ENCODE peak calls at places on chromosome 4, in four cellular contexts. B is brain microvascular endothelial cell, A is ovary, T is mammary epithelial cell. H is an unnamed sample.
A peak's percentile ranks its signal among the peaks of the same experiment; 100 is the strongest.

GRCh38 chr4:8741513-8742226 is 130.0 kb downstream of the HMX1 start:
- DNase-seq in B (no peak), A (no peak), T (no peak), H (no peak)

GRCh38 chr4:24413311-24413784 is 171.0 kb downstream of the DHX15 start:
- DNase-seq in B (no peak), A (no peak), T (no peak), H (no peak)

GRCh38 chr4:69800599-69800998 is 40.2 kb upstream of the SULT1B1 start:
- DNase-seq in B (peak; percentile 44), A (no peak), T (peak; percentile 9), H (no peak)

GRCh38 chr4:100900134-100900533 is 382.3 kb upstream of the EMCN start:
- DNase-seq in B (no peak), A (no peak), T (no peak), H (no peak)

GRCh38 chr4:27861381-27861787 is 1000.7 kb downstream of the STIM2 start:
- DNase-seq in B (peak; percentile 67), A (no peak), T (peak; percentile 63), H (no peak)

GRCh38 chr4:84237008-84237407 is 262.1 kb downstream of the NKX6-1 start:
- DNase-seq in B (no peak), A (no peak), T (peak; percentile 7), H (no peak)

GRCh38 chr4:99824070-99824599 is 7.5 kb downstream of the DAPP1 start:
- DNase-seq in B (no peak), A (no peak), T (no peak), H (no peak)

GRCh38 chr4:1409806-1410425 is 3.7 kb upstream of the NKX1-1 start:
- DNase-seq in B (no peak), A (no peak), T (no peak), H (no peak)

GRCh38 chr4:55358668-55359067 is 12.6 kb downstream of the SRD5A3 start:
- DNase-seq in B (peak; percentile 26), A (no peak), T (peak; percentile 83), H (peak; percentile 25)

GRCh38 chr4:85187106-85187505 is 220.6 kb upstream of the WDFY3 start:
- DNase-seq in B (no peak), A (no peak), T (no peak), H (no peak)

GRCh38 chr4:5839751-5840674 is 52.9 kb downstream of the CRMP1 start:
- DNase-seq in B (no peak), A (peak; percentile 36), T (no peak), H (no peak)

GRCh38 chr4:110619001-110619350 is 3.9 kb downstream of the PITX2 start:
- DNase-seq in B (no peak), A (no peak), T (no peak), H (no peak)

GRCh38 chr4:168773388-168774195 is 236.5 kb downstream of the CBR4 start:
- DNase-seq in B (no peak), A (no peak), T (no peak), H (no peak)

GRCh38 chr4:143358923-143359694 is 22.4 kb downstream of the GAB1 start:
- DNase-seq in B (peak; percentile 65), A (no peak), T (peak; percentile 81), H (no peak)

GRCh38 chr4:10200869-10201268 is 84.3 kb upstream of the WDR1 start:
- DNase-seq in B (no peak), A (no peak), T (no peak), H (no peak)

GRCh38 chr4:156223985-156224384 is 270.3 kb upstream of the CTSO start:
- DNase-seq in B (no peak), A (no peak), T (peak; percentile 20), H (no peak)

GRCh38 chr4:123102897-123103489 is 180.6 kb upstream of the NUDT6 start:
- DNase-seq in B (peak; percentile 18), A (no peak), T (peak; percentile 40), H (no peak)

GRCh38 chr4:30802622-30803323 is 82.6 kb downstream of the PCDH7 start:
- DNase-seq in B (no peak), A (no peak), T (peak; percentile 29), H (no peak)

GRCh38 chr4:27775156-27775555 is 914.5 kb downstream of the STIM2 start:
- DNase-seq in B (no peak), A (no peak), T (no peak), H (no peak)

GRCh38 chr4:40952672-40953071 is 202.9 kb downstream of the NSUN7 start:
- DNase-seq in B (no peak), A (no peak), T (no peak), H (no peak)

GRCh38 chr4:139575072-139575471 is 19.1 kb upstream of the SETD7 start:
- DNase-seq in B (no peak), A (no peak), T (no peak), H (no peak)

GRCh38 chr4:83285022-83285387 is 407 bp upstream of the COQ2 start:
- DNase-seq in B (peak; percentile 19), A (no peak), T (peak; percentile 9), H (no peak)

GRCh38 chr4:108601096-108601495 is 19.3 kb upstream of the RPL34 start:
- DNase-seq in B (no peak), A (no peak), T (no peak), H (no peak)

GRCh38 chr4:185587444-185588161 is 52.3 kb upstream of the PDLIM3 start:
- DNase-seq in B (no peak), A (no peak), T (no peak), H (peak; percentile 89)

GRCh38 chr4:961651-962230 is 11.6 kb downstream of the DGKQ start:
- DNase-seq in B (no peak), A (no peak), T (no peak), H (no peak)

GRCh38 chr4:120084327-120084726 is 17.7 kb upstream of the MAD2L1 start:
- DNase-seq in B (no peak), A (no peak), T (no peak), H (no peak)

GRCh38 chr4:134490863-134491262 is 289.3 kb upstream of the PABPC4L start:
- DNase-seq in B (no peak), A (no peak), T (no peak), H (no peak)

GRCh38 chr4:41360911-41361830 is 104.4 kb downstream of the UCHL1 start:
- DNase-seq in B (no peak), A (peak; percentile 55), T (peak; percentile 13), H (peak; percentile 9)

GRCh38 chr4:138927065-138927464 is 88.5 kb upstream of the NOCT start:
- DNase-seq in B (no peak), A (no peak), T (no peak), H (no peak)

GRCh38 chr4:173013232-173013932 is 155.2 kb upstream of the GALNT7 start:
- DNase-seq in B (peak; percentile 50), A (peak; percentile 32), T (no peak), H (no peak)

GRCh38 chr4:182973421-182974340 is 56.5 kb upstream of the DCTD start:
- DNase-seq in B (no peak), A (no peak), T (no peak), H (no peak)

GRCh38 chr4:102620697-102621497 is 119.7 kb downstream of the NFKB1 start:
- DNase-seq in B (peak; percentile 80), A (no peak), T (peak; percentile 71), H (no peak)

GRCh38 chr4:102625232-102625930 is 124.2 kb downstream of the NFKB1 start:
- DNase-seq in B (no peak), A (no peak), T (peak; percentile 50), H (peak; percentile 24)

GRCh38 chr4:102627831-102628523 is 126.8 kb downstream of the NFKB1 start:
- DNase-seq in B (peak; percentile 80), A (no peak), T (peak; percentile 97), H (no peak)

GRCh38 chr4:102623622-102624021 is 122.5 kb downstream of the NFKB1 start:
- DNase-seq in B (peak; percentile 63), A (no peak), T (no peak), H (no peak)
- TF ChIP-seq CTCF in B (peak; percentile 79), A (no peak), T (peak; percentile 2), H (no peak)

GRCh38 chr4:15005474-15006115 is 3.3 kb downstream of the CPEB2 start:
- DNase-seq in B (no peak), A (no peak), T (peak; percentile 6), H (no peak)
- H3K4me3 ChIP-seq in B (peak overlapping the region; percentile 81), A (peak overlapping the region; percentile 98), T (peak overlapping the region; percentile 86), H (peak overlapping the region; percentile 86)

GRCh38 chr4:144659493-144659892 is 13.5 kb downstream of the HHIP start:
- DNase-seq in B (no peak), A (no peak), T (no peak), H (no peak)

GRCh38 chr4:144658908-144659307 is 13.0 kb downstream of the HHIP start:
- DNase-seq in B (no peak), A (no peak), T (peak; percentile 14), H (no peak)

GRCh38 chr4:144658015-144658567 is 12.1 kb downstream of the HHIP start:
- DNase-seq in B (no peak), A (no peak), T (no peak), H (no peak)

GRCh38 chr4:144655491-144655890 is 9.5 kb downstream of the HHIP start:
- DNase-seq in B (no peak), A (no peak), T (no peak), H (no peak)

GRCh38 chr4:144656857-144657256 is 10.9 kb downstream of the HHIP start:
- DNase-seq in B (no peak), A (peak; percentile 40), T (no peak), H (no peak)
- H3K27me3 ChIP-seq in B (no peaks in the 10 kb centered on the region), A (no peaks in the 10 kb centered on the region), T (no peaks in the 10 kb centered on the region), H (no peaks in the 10 kb centered on the region)

GRCh38 chr4:76982638-76983579 is 33.4 kb downstream of the SEPTIN11 start:
- DNase-seq in B (no peak), A (no peak), T (no peak), H (no peak)
- TF ChIP-seq CTCF in B (peak; percentile 52), A (no peak), T (no peak), H (no peak)

H was measured in GM06990.